ENCODE peak calls at places on chromosome 18, in eight cellular contexts. I is fibroblast of lung, H is HepG2, F is PC-9, G is PC-3, W is transverse colon, U is stomach, M is K562. Q is an unnamed sample. For H3K4me1, the result is how much of the 10 kb centered on the place peaks cover.

GRCh38 chr18:25633563-25633962 is 281.6 kb upstream of the ZNF521 start:
- DNase-seq in I (no peak), H (peak), F (no peak), G (no peak), W (no peak), U (no peak), M (no peak), Q (no peak)

GRCh38 chr18:73408434-73408833 is 540.6 kb upstream of the NETO1 start:
- DNase-seq in I (no peak), H (no peak), F (no peak), G (no peak), W (no peak), U (no peak), M (no peak), Q (no peak)

GRCh38 chr18:33184178-33184577 is 256.3 kb downstream of the CCDC178 start:
- DNase-seq in I (peak), H (no peak), F (no peak), G (peak), W (no peak), U (no peak), M (no peak), Q (no peak)

GRCh38 chr18:4060427-4061281 is 394.5 kb downstream of the DLGAP1 start:
- DNase-seq in I (no peak), H (no peak), F (no peak), G (no peak), W (no peak), U (no peak), M (no peak), Q (no peak)

GRCh38 chr18:5073026-5073944 is 123.8 kb downstream of the AKAIN1 start:
- DNase-seq in I (peak), H (peak), F (no peak), G (peak), W (peak), U (no peak), M (peak), Q (no peak)

GRCh38 chr18:55546873-55547704 is 40.9 kb downstream of the TCF4 start:
- DNase-seq in I (peak), H (no peak), F (no peak), G (no peak), W (no peak), U (no peak), M (no peak), Q (no peak)

GRCh38 chr18:57997820-57998219 is 46.2 kb upstream of the NEDD4L start:
- DNase-seq in I (no peak), H (no peak), F (no peak), G (no peak), W (no peak), U (no peak), M (no peak), Q (no peak)

GRCh38 chr18:30562231-30562630 is 480.3 kb downstream of the DSC3 start:
- DNase-seq in I (no peak), H (no peak), F (no peak), G (no peak), W (no peak), U (no peak), M (no peak), Q (no peak)

GRCh38 chr18:5530623-5531022 is 13.2 kb downstream of the EPB41L3 start:
- DNase-seq in I (no peak), H (no peak), F (no peak), G (no peak), W (no peak), U (no peak), M (no peak), Q (no peak)

GRCh38 chr18:57891707-57892391 is 88.7 kb upstream of the ATP8B1 start:
- DNase-seq in I (no peak), H (no peak), F (no peak), G (no peak), W (no peak), U (no peak), M (no peak), Q (no peak)

GRCh38 chr18:53093650-53094049 is 753.7 kb downstream of the DCC start:
- DNase-seq in I (no peak), H (no peak), F (no peak), G (no peak), W (no peak), U (no peak), M (no peak), Q (no peak)

GRCh38 chr18:54871231-54871630 is 43.0 kb downstream of the RAB27B start:
- DNase-seq in I (no peak), H (no peak), F (no peak), G (no peak), W (no peak), U (no peak), M (peak), Q (no peak)

GRCh38 chr18:56869189-56869777 is 218.1 kb downstream of the WDR7 start:
- DNase-seq in I (peak), H (peak), F (no peak), G (peak), W (no peak), U (no peak), M (peak), Q (no peak)

GRCh38 chr18:9708882-9709877 is 1.1 kb downstream of the RAB31 start:
- DNase-seq in I (no peak), H (no peak), F (peak), G (no peak), W (peak), U (no peak), M (no peak), Q (no peak)

GRCh38 chr18:11136241-11136640 is 13.1 kb downstream of the PIEZO2 start:
- DNase-seq in I (peak), H (no peak), F (no peak), G (no peak), W (no peak), U (no peak), M (no peak), Q (no peak)

GRCh38 chr18:27549335-27550039 is 364.4 kb upstream of the CHST9 start:
- DNase-seq in I (no peak), H (no peak), F (no peak), G (no peak), W (no peak), U (no peak), M (no peak), Q (no peak)

GRCh38 chr18:31722369-31722957 is 38.1 kb upstream of the B4GALT6 start:
- DNase-seq in I (peak), H (peak), F (peak), G (peak), W (peak), U (peak), M (peak), Q (no peak)

GRCh38 chr18:36828157-36828629 is 609 bp downstream of the TPGS2 start:
- DNase-seq in I (peak), H (peak), F (peak), G (peak), W (peak), U (no peak), M (no peak), Q (no peak)

GRCh38 chr18:58997811-58998337 is 133.2 kb downstream of the ZNF532 start:
- DNase-seq in I (peak), H (no peak), F (no peak), G (peak), W (no peak), U (no peak), M (no peak), Q (no peak)

GRCh38 chr18:57542126-57542525 is 44.4 kb downstream of the FECH start:
- DNase-seq in I (no peak), H (no peak), F (no peak), G (peak), W (no peak), U (no peak), M (no peak), Q (peak)

GRCh38 chr18:73352546-73352945 is 484.8 kb upstream of the NETO1 start:
- DNase-seq in I (peak), H (no peak), F (no peak), G (no peak), W (no peak), U (no peak), M (no peak), Q (no peak)

GRCh38 chr18:36709315-36709714 is 119.5 kb downstream of the TPGS2 start:
- DNase-seq in I (no peak), H (no peak), F (no peak), G (no peak), W (no peak), U (no peak), M (no peak), Q (no peak)

GRCh38 chr18:76351961-76352581 is 143.0 kb downstream of the ZNF516 start:
- DNase-seq in I (peak), H (peak), F (peak), G (peak), W (peak), U (no peak), M (no peak), Q (peak)

GRCh38 chr18:58386780-58387179 is 242.1 kb downstream of the ALPK2 start:
- DNase-seq in I (no peak), H (no peak), F (no peak), G (no peak), W (no peak), U (no peak), M (no peak), Q (peak)

GRCh38 chr18:63774511-63774910 is 707 bp upstream of the SERPINB7 start:
- DNase-seq in I (no peak), H (no peak), F (peak), G (peak), W (no peak), U (no peak), M (no peak), Q (no peak)

GRCh38 chr18:46676162-46676830 is 19.3 kb upstream of the LOXHD1 start:
- DNase-seq in I (peak), H (no peak), F (no peak), G (peak), W (no peak), U (no peak), M (no peak), Q (no peak)

GRCh38 chr18:62723666-62724281 is 8.4 kb downstream of the PHLPP1 start:
- DNase-seq in I (no peak), H (peak), F (no peak), G (no peak), W (no peak), U (no peak), M (no peak), Q (no peak)
- H3K4me1 ChIP-seq in I (under half), H (half or more), F (under half), G (under half), W (under half), U (under half), M (under half), Q (under half)

GRCh38 chr18:13422541-13423147 is 204.1 kb downstream of the LDLRAD4 start:
- DNase-seq in I (no peak), H (no peak), F (no peak), G (no peak), W (no peak), U (no peak), M (no peak), Q (no peak)

GRCh38 chr18:13418013-13418710 is 199.6 kb downstream of the LDLRAD4 start:
- DNase-seq in I (no peak), H (peak), F (no peak), G (peak), W (peak), U (no peak), M (no peak), Q (no peak)

GRCh38 chr18:13424377-13424776 is 205.8 kb downstream of the LDLRAD4 start:
- DNase-seq in I (no peak), H (no peak), F (no peak), G (no peak), W (no peak), U (no peak), M (no peak), Q (no peak)

GRCh38 chr18:13423352-13423751 is 204.8 kb downstream of the LDLRAD4 start:
- DNase-seq in I (no peak), H (no peak), F (no peak), G (no peak), W (no peak), U (no peak), M (no peak), Q (no peak)

DNA sequence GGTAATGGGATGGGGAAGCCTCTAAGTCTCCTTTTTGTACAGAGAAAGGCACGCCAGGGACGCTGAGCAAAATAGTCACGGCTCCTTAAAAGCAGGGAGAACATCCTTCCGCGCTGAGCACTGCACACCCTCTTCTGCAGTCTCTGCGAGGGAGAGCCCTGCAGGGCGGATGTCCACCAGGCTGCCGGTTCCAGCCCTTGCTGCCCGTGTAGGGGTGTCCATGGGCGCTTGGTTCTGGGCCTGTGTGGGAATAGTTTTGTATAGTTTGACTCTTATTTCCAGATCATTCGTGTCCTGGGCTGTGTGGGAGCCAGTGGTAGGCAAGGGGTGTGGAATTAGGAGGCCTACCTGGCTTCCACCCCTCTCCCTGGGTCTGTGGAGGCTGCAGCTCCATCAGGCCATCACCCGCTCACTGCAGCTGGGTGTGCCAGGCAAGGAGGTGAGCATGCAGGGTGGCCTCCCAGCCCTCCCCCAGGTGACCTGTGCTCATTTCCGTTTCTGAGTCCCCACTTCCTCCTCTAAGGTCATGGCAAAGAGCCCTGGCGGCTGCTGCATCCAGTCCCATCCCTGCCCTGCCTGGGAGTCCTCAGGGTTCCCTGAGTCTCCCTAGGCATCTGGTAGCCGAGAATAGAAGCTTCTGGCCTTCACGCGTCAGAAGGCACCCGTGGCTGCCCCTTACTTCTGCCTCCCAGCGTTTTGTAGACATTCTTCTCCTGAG is 202.6 kb downstream of the LDLRAD4 start:
- DNase-seq in I (no peak), H (no peak), F (no peak), G (no peak), W (no peak), U (no peak), M (no peak), Q (no peak)
- H3K27ac ChIP-seq in I (no peak), H (no peak), F (no peak), G (no peak), W (no peak), U (no peak), M (no peak), Q (no peak)

DNA sequence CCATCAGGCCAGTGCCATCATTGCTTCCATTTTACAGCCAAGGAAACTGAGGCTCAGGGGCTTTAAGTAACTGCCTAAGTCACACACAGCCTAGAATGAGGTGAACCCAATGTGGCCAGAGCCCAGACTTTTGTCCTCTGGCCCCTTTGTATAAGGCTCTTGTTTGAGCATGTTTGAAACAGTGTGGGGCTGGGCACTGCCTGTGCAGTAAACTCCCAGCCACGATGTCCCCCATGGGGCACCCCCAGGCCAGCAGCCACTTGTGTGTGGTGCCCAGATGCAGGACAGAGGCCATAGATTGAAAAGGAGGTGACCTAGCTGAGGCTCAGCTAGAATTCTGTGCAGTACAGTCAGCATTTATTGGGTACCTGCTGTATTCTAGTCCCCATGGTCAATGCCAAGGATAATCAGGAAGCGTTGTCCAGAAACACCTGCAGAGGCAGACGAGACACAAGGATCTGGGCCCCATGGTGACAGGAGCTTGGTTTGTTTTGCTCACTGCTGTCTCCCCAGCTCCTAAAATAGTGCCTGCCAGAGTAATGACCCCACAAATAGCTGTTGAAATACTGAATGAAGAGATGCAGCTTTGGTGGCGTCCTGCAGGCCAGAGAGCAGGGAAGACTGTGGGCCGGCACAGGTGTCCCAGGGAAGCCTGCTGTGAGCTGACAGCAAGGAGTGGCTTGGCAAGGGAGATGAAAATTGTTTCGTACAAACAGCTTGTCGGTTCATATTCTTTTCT is 160.7 kb downstream of the LDLRAD4 start:
- DNase-seq in I (no peak), H (no peak), F (no peak), G (no peak), W (no peak), U (no peak), M (no peak), Q (peak)
- H3K4me1 ChIP-seq in I (under half), H (under half), F (under half), G (under half), W (under half), U (half or more), M (under half), Q (half or more)

GRCh38 chr18:8601277-8602032 is 7.8 kb upstream of the RAB12 start:
- DNase-seq in I (no peak), H (no peak), F (no peak), G (no peak), W (no peak), U (no peak), M (no peak), Q (no peak)
- H3K27ac ChIP-seq in I (no peak), H (no peak), F (no peak), G (no peak), W (no peak), U (no peak), M (no peak), Q (no peak)

DNA sequence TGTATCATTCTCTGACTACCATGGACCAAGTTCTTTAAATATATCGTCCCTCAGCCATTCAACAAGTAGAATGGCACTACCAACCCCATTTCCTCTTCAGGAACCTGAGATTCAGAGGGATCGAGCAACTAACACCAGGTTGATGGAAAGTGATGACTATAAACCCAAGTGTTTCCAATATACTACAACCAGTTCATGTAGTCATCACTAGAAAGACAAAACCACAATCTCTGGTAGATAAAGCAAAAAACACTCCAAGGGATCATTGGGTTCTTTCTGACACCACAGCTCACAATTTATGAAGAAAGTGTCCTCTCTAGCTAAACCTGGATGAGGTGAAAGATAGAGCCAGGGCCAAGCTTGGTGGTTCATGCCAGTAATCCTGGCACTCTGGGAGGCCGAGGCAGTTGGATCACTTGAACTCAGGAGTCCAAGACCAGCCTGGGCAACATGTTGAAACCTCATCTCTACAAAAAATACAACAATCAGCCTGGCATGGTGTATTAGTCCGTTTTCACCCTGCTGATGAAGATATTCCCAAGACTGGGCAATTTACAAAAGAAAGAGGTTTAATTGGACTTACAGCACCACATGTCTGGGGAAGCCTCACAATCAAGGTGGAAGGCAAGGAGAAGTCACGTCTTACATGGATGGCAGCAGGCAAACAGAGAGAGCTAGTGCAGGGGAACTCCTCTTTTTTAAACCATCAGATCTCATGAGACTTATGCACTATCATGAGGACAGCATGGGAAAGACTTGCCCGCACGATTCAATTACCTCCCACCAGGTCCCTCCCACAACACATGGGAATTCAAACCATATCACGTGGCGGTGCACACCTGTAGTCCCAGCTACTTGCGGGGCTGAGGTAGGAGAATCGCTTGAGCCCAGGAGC is 2.2 kb downstream of the CD226 start:
- DNase-seq in I (no peak), H (no peak), F (no peak), G (no peak), W (no peak), U (no peak), M (no peak), Q (no peak)
- H3K4me1 ChIP-seq in I (under half), H (under half), F (under half), G (under half), W (under half), U (under half), M (under half), Q (under half)

GRCh38 chr18:48950536-48951447 is at the start of gene SMAD7:
- DNase-seq in I (peak), H (no peak), F (no peak), G (no peak), W (peak), U (peak), M (peak), Q (no peak)

GRCh38 chr18:48948112-48949050 is 2.4 kb downstream of the SMAD7 start:
- DNase-seq in I (peak), H (peak), F (peak), G (peak), W (peak), U (peak), M (peak), Q (no peak)

GRCh38 chr18:48949606-48950535 is 894 bp downstream of the SMAD7 start:
- DNase-seq in I (peak), H (no peak), F (peak), G (peak), W (peak), U (peak), M (peak), Q (no peak)

GRCh38 chr18:48947583-48947982 is 3.2 kb downstream of the SMAD7 start:
- DNase-seq in I (no peak), H (no peak), F (no peak), G (no peak), W (no peak), U (peak), M (no peak), Q (no peak)

GRCh38 chr18:48949051-48949605 is 1.6 kb downstream of the SMAD7 start:
- DNase-seq in I (no peak), H (no peak), F (no peak), G (peak), W (peak), U (peak), M (no peak), Q (no peak)
- H3K27ac ChIP-seq in I (peak), H (peak), F (peak), G (no peak), W (peak), U (peak), M (peak), Q (peak)

DNA sequence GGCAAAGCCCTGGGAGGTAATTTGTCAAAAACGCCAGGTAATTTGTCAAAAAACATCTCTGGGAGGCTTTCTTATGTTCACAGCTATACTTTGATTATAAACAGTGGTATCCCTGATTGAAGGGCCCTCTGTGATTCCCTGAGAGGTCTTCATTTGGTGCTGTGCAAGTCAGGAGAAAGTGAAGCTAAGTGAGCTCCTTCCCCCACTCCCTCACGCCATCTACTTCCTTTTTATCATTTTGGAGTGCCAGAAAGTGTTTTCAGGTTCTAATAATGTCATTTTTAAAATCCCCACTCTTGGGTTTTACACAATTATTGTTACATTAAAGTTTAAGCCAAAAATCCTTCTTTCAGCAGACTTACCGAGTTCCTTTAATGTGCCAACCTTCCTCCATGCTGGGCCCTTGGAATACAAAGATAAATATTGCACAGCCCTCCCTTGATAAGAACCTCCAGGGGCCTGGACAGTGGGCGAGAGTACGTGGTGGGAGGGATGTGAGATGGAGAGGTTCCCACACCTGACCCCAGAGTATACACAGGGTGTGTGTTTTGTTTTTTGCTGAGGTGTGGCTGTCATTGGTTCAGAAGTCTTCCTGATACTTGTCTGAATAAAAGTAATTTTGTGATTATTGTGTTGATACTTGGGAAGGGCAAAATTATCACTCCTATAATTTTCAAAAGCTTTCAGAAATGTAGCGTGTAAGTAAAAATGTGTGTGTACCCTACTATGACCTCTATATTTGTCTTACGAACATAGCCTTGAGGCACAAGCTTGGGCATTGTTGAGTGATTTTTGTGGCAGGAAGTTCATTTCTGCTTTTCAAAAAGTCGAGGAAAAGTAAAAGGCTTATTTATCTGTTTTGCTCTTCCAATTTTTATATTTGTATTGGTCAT is 8.1 kb downstream of the MAPRE2 start:
- DNase-seq in I (no peak), H (no peak), F (no peak), G (no peak), W (no peak), U (no peak), M (no peak), Q (no peak)
- H3K4me1 ChIP-seq in I (under half), H (under half), F (under half), G (under half), W (under half), U (half or more), M (under half), Q (under half)

Q was measured in vagina.